ENCODE peak calls at places on chromosomes 1 and 21, in nine cellular contexts. One of them, this sample, is unnamed.
A peak's percentile ranks its signal among the peaks of the same experiment; 100 is the strongest.

GRCh38 chr1:72281637-72282270 is 585 bp downstream of the NEGR1 start:
- DNase-seq in RPMI8226: no peak
- DNase-seq in B cell: no peak
- DNase-seq in erythroblast: no peak
- DNase-seq in T-helper 9 cell: no peak
- DNase-seq in NCI-H524: peak; percentile 38
- DNase-seq in cardiac septum: no peak
- DNase-seq in amniotic stem cell: no peak
- DNase-seq in memory B cell: no peak
- DNase-seq in this sample: no peak

GRCh38 chr1:232416026-232416568 is 213.8 kb downstream of the SIPA1L2 start:
- DNase-seq in RPMI8226: no peak
- DNase-seq in B cell: no peak
- DNase-seq in erythroblast: no peak
- DNase-seq in T-helper 9 cell: no peak
- DNase-seq in NCI-H524: no peak
- DNase-seq in cardiac septum: no peak
- DNase-seq in amniotic stem cell: no peak
- DNase-seq in memory B cell: no peak
- DNase-seq in this sample: no peak

GRCh38 chr1:226132731-226133503 is 53.6 kb downstream of the ACBD3 start:
- DNase-seq in RPMI8226: no peak
- DNase-seq in B cell: no peak
- DNase-seq in erythroblast: no peak
- DNase-seq in T-helper 9 cell: no peak
- DNase-seq in NCI-H524: no peak
- DNase-seq in cardiac septum: peak; percentile 22
- DNase-seq in amniotic stem cell: no peak
- DNase-seq in memory B cell: no peak
- DNase-seq in this sample: no peak

GRCh38 chr1:243727503-243728191 is 122.4 kb downstream of the AKT3 start:
- DNase-seq in RPMI8226: peak; percentile 70
- DNase-seq in B cell: peak; percentile 67
- DNase-seq in erythroblast: no peak
- DNase-seq in T-helper 9 cell: no peak
- DNase-seq in NCI-H524: no peak
- DNase-seq in cardiac septum: no peak
- DNase-seq in amniotic stem cell: no peak
- DNase-seq in memory B cell: peak; percentile 21
- DNase-seq in this sample: peak; percentile 82

GRCh38 chr1:118945460-118945859 is 42.7 kb downstream of the TBX15 start:
- DNase-seq in RPMI8226: no peak
- DNase-seq in B cell: no peak
- DNase-seq in erythroblast: no peak
- DNase-seq in T-helper 9 cell: no peak
- DNase-seq in NCI-H524: no peak
- DNase-seq in cardiac septum: no peak
- DNase-seq in amniotic stem cell: no peak
- DNase-seq in memory B cell: no peak
- DNase-seq in this sample: no peak

GRCh38 chr1:41810446-41810845 is 108.3 kb downstream of the HIVEP3 start:
- DNase-seq in RPMI8226: peak; percentile 68
- DNase-seq in B cell: peak; percentile 61
- DNase-seq in erythroblast: peak; percentile 34
- DNase-seq in T-helper 9 cell: no peak
- DNase-seq in NCI-H524: no peak
- DNase-seq in cardiac septum: no peak
- DNase-seq in amniotic stem cell: no peak
- DNase-seq in memory B cell: peak; percentile 36
- DNase-seq in this sample: peak; percentile 67

GRCh38 chr1:18357831-18358230 is 122.9 kb upstream of the KLHDC7A start:
- DNase-seq in RPMI8226: no peak
- DNase-seq in B cell: no peak
- DNase-seq in erythroblast: no peak
- DNase-seq in T-helper 9 cell: no peak
- DNase-seq in NCI-H524: no peak
- DNase-seq in cardiac septum: no peak
- DNase-seq in amniotic stem cell: no peak
- DNase-seq in memory B cell: no peak
- DNase-seq in this sample: no peak

GRCh38 chr1:14129009-14129408 is 429.0 kb downstream of the PRDM2 start:
- DNase-seq in RPMI8226: no peak
- DNase-seq in B cell: no peak
- DNase-seq in erythroblast: no peak
- DNase-seq in T-helper 9 cell: no peak
- DNase-seq in NCI-H524: no peak
- DNase-seq in cardiac septum: no peak
- DNase-seq in amniotic stem cell: no peak
- DNase-seq in memory B cell: no peak
- DNase-seq in this sample: no peak

GRCh38 chr1:234611153-234611798 is 1.3 kb upstream of the IRF2BP2 start:
- DNase-seq in RPMI8226: peak; percentile 93
- DNase-seq in B cell: peak; percentile 82
- DNase-seq in erythroblast: peak; percentile 93
- DNase-seq in T-helper 9 cell: no peak
- DNase-seq in NCI-H524: peak; percentile 92
- DNase-seq in cardiac septum: no peak
- DNase-seq in amniotic stem cell: peak; percentile 54
- DNase-seq in memory B cell: peak; percentile 73
- DNase-seq in this sample: peak; percentile 94

GRCh38 chr1:24384251-24385090 is 29.1 kb downstream of the STPG1 start:
- DNase-seq in RPMI8226: peak; percentile 71
- DNase-seq in B cell: peak; percentile 36
- DNase-seq in erythroblast: peak; percentile 16
- DNase-seq in T-helper 9 cell: no peak
- DNase-seq in NCI-H524: no peak
- DNase-seq in cardiac septum: peak; percentile 84
- DNase-seq in amniotic stem cell: no peak
- DNase-seq in memory B cell: no peak
- DNase-seq in this sample: peak; percentile 90

GRCh38 chr1:165352442-165353293 is 3.8 kb downstream of the LMX1A start:
- DNase-seq in RPMI8226: no peak
- DNase-seq in B cell: no peak
- DNase-seq in erythroblast: no peak
- DNase-seq in T-helper 9 cell: no peak
- DNase-seq in NCI-H524: no peak
- DNase-seq in cardiac septum: no peak
- DNase-seq in amniotic stem cell: no peak
- DNase-seq in memory B cell: no peak
- DNase-seq in this sample: no peak

GRCh38 chr21:41956926-41957729 is 3.3 kb upstream of the C2CD2 start:
- DNase-seq in RPMI8226: peak; percentile 63
- DNase-seq in B cell: no peak
- DNase-seq in erythroblast: peak; percentile 91
- DNase-seq in T-helper 9 cell: no peak
- DNase-seq in NCI-H524: peak; percentile 10
- DNase-seq in cardiac septum: no peak
- DNase-seq in amniotic stem cell: peak; percentile 17
- DNase-seq in memory B cell: no peak
- DNase-seq in this sample: no peak

GRCh38 chr1:90474158-90474557 is 242.9 kb downstream of the BARHL2 start:
- DNase-seq in RPMI8226: no peak
- DNase-seq in B cell: no peak
- DNase-seq in erythroblast: no peak
- DNase-seq in T-helper 9 cell: no peak
- DNase-seq in NCI-H524: no peak
- DNase-seq in cardiac septum: no peak
- DNase-seq in amniotic stem cell: no peak
- DNase-seq in memory B cell: no peak
- DNase-seq in this sample: no peak

GRCh38 chr1:164320780-164321683 is 238.0 kb upstream of the PBX1 start:
- DNase-seq in RPMI8226: no peak
- DNase-seq in B cell: no peak
- DNase-seq in erythroblast: no peak
- DNase-seq in T-helper 9 cell: no peak
- DNase-seq in NCI-H524: peak; percentile 10
- DNase-seq in cardiac septum: no peak
- DNase-seq in amniotic stem cell: no peak
- DNase-seq in memory B cell: no peak
- DNase-seq in this sample: no peak

GRCh38 chr1:78003070-78003751 is 1.5 kb upstream of the DNAJB4 start:
- DNase-seq in RPMI8226: no peak
- DNase-seq in B cell: no peak
- DNase-seq in erythroblast: peak; percentile 78
- DNase-seq in T-helper 9 cell: no peak
- DNase-seq in NCI-H524: no peak
- DNase-seq in cardiac septum: no peak
- DNase-seq in amniotic stem cell: no peak
- DNase-seq in memory B cell: no peak
- DNase-seq in this sample: no peak

GRCh38 chr1:59477286-59477685 is 180.4 kb downstream of the FGGY start:
- DNase-seq in RPMI8226: no peak
- DNase-seq in B cell: no peak
- DNase-seq in erythroblast: no peak
- DNase-seq in T-helper 9 cell: no peak
- DNase-seq in NCI-H524: no peak
- DNase-seq in cardiac septum: no peak
- DNase-seq in amniotic stem cell: no peak
- DNase-seq in memory B cell: no peak
- DNase-seq in this sample: no peak

GRCh38 chr1:235011064-235011598 is 117.5 kb downstream of the TOMM20 start:
- DNase-seq in RPMI8226: no peak
- DNase-seq in B cell: peak; percentile 85
- DNase-seq in erythroblast: no peak
- DNase-seq in T-helper 9 cell: peak; percentile 44
- DNase-seq in NCI-H524: no peak
- DNase-seq in cardiac septum: peak; percentile 71
- DNase-seq in amniotic stem cell: no peak
- DNase-seq in memory B cell: peak; percentile 78
- DNase-seq in this sample: no peak

GRCh38 chr21:31457675-31458074 is 113.6 kb upstream of the TIAM1 start:
- DNase-seq in RPMI8226: no peak
- DNase-seq in B cell: no peak
- DNase-seq in erythroblast: no peak
- DNase-seq in T-helper 9 cell: no peak
- DNase-seq in NCI-H524: no peak
- DNase-seq in cardiac septum: no peak
- DNase-seq in amniotic stem cell: no peak
- DNase-seq in memory B cell: no peak
- DNase-seq in this sample: peak; percentile 16

GRCh38 chr1:8516793-8517556 is 199.1 kb downstream of the SLC45A1 start:
- DNase-seq in RPMI8226: no peak
- DNase-seq in B cell: no peak
- DNase-seq in erythroblast: no peak
- DNase-seq in T-helper 9 cell: no peak
- DNase-seq in NCI-H524: peak; percentile 50
- DNase-seq in cardiac septum: no peak
- DNase-seq in amniotic stem cell: no peak
- DNase-seq in memory B cell: no peak
- DNase-seq in this sample: no peak

GRCh38 chr1:8423702-8424538 is 106.0 kb downstream of the SLC45A1 start:
- DNase-seq in RPMI8226: peak; percentile 51
- DNase-seq in B cell: peak; percentile 72
- DNase-seq in erythroblast: peak; percentile 68
- DNase-seq in T-helper 9 cell: peak; percentile 43
- DNase-seq in NCI-H524: peak; percentile 48
- DNase-seq in cardiac septum: peak; percentile 79
- DNase-seq in amniotic stem cell: no peak
- DNase-seq in memory B cell: peak; percentile 38
- DNase-seq in this sample: no peak

GRCh38 chr1:202807367-202807925 is 775 bp downstream of the KDM5B start:
- DNase-seq in RPMI8226: no peak
- DNase-seq in B cell: peak; percentile 60
- DNase-seq in erythroblast: peak; percentile 68
- DNase-seq in T-helper 9 cell: peak; percentile 24
- DNase-seq in NCI-H524: no peak
- DNase-seq in cardiac septum: no peak
- DNase-seq in amniotic stem cell: no peak
- DNase-seq in memory B cell: peak; percentile 19
- DNase-seq in this sample: no peak

GRCh38 chr21:43658769-43659135 is 536 bp downstream of the HSF2BP start:
- DNase-seq in RPMI8226: no peak
- DNase-seq in B cell: no peak
- DNase-seq in erythroblast: no peak
- DNase-seq in T-helper 9 cell: no peak
- DNase-seq in NCI-H524: no peak
- DNase-seq in cardiac septum: no peak
- DNase-seq in amniotic stem cell: no peak
- DNase-seq in memory B cell: no peak
- DNase-seq in this sample: no peak

GRCh38 chr21:28447453-28447852 is 545.2 kb downstream of the LTN1 start:
- DNase-seq in RPMI8226: no peak
- DNase-seq in B cell: no peak
- DNase-seq in erythroblast: no peak
- DNase-seq in T-helper 9 cell: no peak
- DNase-seq in NCI-H524: no peak
- DNase-seq in cardiac septum: no peak
- DNase-seq in amniotic stem cell: no peak
- DNase-seq in memory B cell: no peak
- DNase-seq in this sample: no peak

GRCh38 chr1:161020573-161021167 is at the start of gene F11R:
- DNase-seq in RPMI8226: peak; percentile 83
- DNase-seq in B cell: no peak
- DNase-seq in erythroblast: peak; percentile 91
- DNase-seq in T-helper 9 cell: peak; percentile 32
- DNase-seq in NCI-H524: no peak
- DNase-seq in cardiac septum: peak; percentile 79
- DNase-seq in amniotic stem cell: no peak
- DNase-seq in memory B cell: no peak
- DNase-seq in this sample: peak; percentile 71

GRCh38 chr1:53145942-53146708 is 3.7 kb upstream of the SLC1A7 start:
- DNase-seq in RPMI8226: no peak
- DNase-seq in B cell: no peak
- DNase-seq in erythroblast: no peak
- DNase-seq in T-helper 9 cell: no peak
- DNase-seq in NCI-H524: peak; percentile 93
- DNase-seq in cardiac septum: no peak
- DNase-seq in amniotic stem cell: peak; percentile 96
- DNase-seq in memory B cell: no peak
- DNase-seq in this sample: no peak

GRCh38 chr1:218557731-218558130 is 212.6 kb downstream of the TGFB2 start:
- DNase-seq in RPMI8226: peak; percentile 65
- DNase-seq in B cell: no peak
- DNase-seq in erythroblast: no peak
- DNase-seq in T-helper 9 cell: no peak
- DNase-seq in NCI-H524: no peak
- DNase-seq in cardiac septum: no peak
- DNase-seq in amniotic stem cell: no peak
- DNase-seq in memory B cell: no peak
- DNase-seq in this sample: no peak

GRCh38 chr1:62358974-62359373 is 39.7 kb upstream of the KANK4 start:
- DNase-seq in RPMI8226: no peak
- DNase-seq in B cell: no peak
- DNase-seq in erythroblast: no peak
- DNase-seq in T-helper 9 cell: no peak
- DNase-seq in NCI-H524: no peak
- DNase-seq in cardiac septum: no peak
- DNase-seq in amniotic stem cell: no peak
- DNase-seq in memory B cell: no peak
- DNase-seq in this sample: no peak

GRCh38 chr1:27382950-27383627 is at the start of gene CD164L2:
- DNase-seq in RPMI8226: no peak
- DNase-seq in B cell: peak; percentile 53
- DNase-seq in erythroblast: peak; percentile 57
- DNase-seq in T-helper 9 cell: peak; percentile 52
- DNase-seq in NCI-H524: no peak
- DNase-seq in cardiac septum: no peak
- DNase-seq in amniotic stem cell: no peak
- DNase-seq in memory B cell: no peak
- DNase-seq in this sample: no peak